ENCODE peak calls at places on chromosomes 7 and 10, in four cellular contexts. P, A, D and W are unnamed samples.

GRCh38 chr7:115178831-115179230 is 256.9 kb downstream of the MDFIC start:
- DNase-seq in P (no peak), A (no peak), D (no peak), W (no peak)

GRCh38 chr7:36707922-36708321 is 16.4 kb downstream of the AOAH start:
- DNase-seq in P (peak), A (no peak), D (no peak), W (no peak)

GRCh38 chr10:5618042-5618441 is 48.4 kb downstream of the ASB13 start:
- DNase-seq in P (peak), A (no peak), D (no peak), W (no peak)

GRCh38 chr7:70047891-70048448 is 449.7 kb downstream of the AUTS2 start:
- DNase-seq in P (no peak), A (no peak), D (no peak), W (no peak)

GRCh38 chr10:107616463-107617131 is 452.1 kb upstream of the SORCS1 start:
- DNase-seq in P (peak), A (no peak), D (peak), W (no peak)

GRCh38 chr7:12199363-12199762 is 11.7 kb upstream of the TMEM106B start:
- DNase-seq in P (peak), A (no peak), D (peak), W (peak)

GRCh38 chr10:60524541-60524940 is 134.9 kb upstream of the ANK3 start:
- DNase-seq in P (peak), A (no peak), D (no peak), W (no peak)

GRCh38 chr10:126905776-126906703 is 812 bp downstream of the DOCK1 start:
- DNase-seq in P (no peak), A (no peak), D (peak), W (no peak)

GRCh38 chr10:113326160-113327111 is 226.4 kb upstream of the HABP2 start:
- DNase-seq in P (peak), A (no peak), D (peak), W (no peak)

GRCh38 chr7:26646666-26647065 is 217.7 kb downstream of the SKAP2 start:
- DNase-seq in P (no peak), A (no peak), D (no peak), W (no peak)

GRCh38 chr10:110864662-110865140 is 7.0 kb upstream of the PDCD4 start:
- DNase-seq in P (no peak), A (no peak), D (no peak), W (no peak)

GRCh38 chr10:100743626-100744135 is 1.7 kb upstream of the PAX2 start:
- DNase-seq in P (peak), A (no peak), D (peak), W (peak)

GRCh38 chr7:106018566-106019338 is 55.7 kb downstream of the CDHR3 start:
- DNase-seq in P (no peak), A (no peak), D (no peak), W (no peak)

GRCh38 chr10:6069101-6069931 is 7.1 kb upstream of the IL2RA start:
- DNase-seq in P (no peak), A (no peak), D (no peak), W (no peak)

GRCh38 chr7:139860090-139860773 is 31.2 kb downstream of the TBXAS1 start:
- DNase-seq in P (no peak), A (no peak), D (no peak), W (no peak)

GRCh38 chr7:7491044-7491443 is 44.6 kb downstream of the COL28A1 start:
- DNase-seq in P (no peak), A (no peak), D (no peak), W (no peak)

GRCh38 chr10:122086416-122087240 is 97.7 kb downstream of the TACC2 start:
- DNase-seq in P (no peak), A (no peak), D (no peak), W (no peak)

GRCh38 chr7:99141334-99141733 is 2.6 kb downstream of the SMURF1 start:
- DNase-seq in P (no peak), A (no peak), D (no peak), W (no peak)

GRCh38 chr7:27196287-27196739 is 3.6 kb downstream of the HOXA13 start:
- DNase-seq in P (peak), A (peak), D (no peak), W (peak)

GRCh38 chr7:117661312-117661711 is 181.5 kb downstream of the CFTR start:
- DNase-seq in P (no peak), A (no peak), D (no peak), W (no peak)

GRCh38 chr10:1939016-1939415 is 201.7 kb upstream of the ADARB2 start:
- DNase-seq in P (no peak), A (peak), D (no peak), W (no peak)

GRCh38 chr10:55627526-55628170 is 733.4 kb downstream of the ZWINT start:
- DNase-seq in P (no peak), A (no peak), D (no peak), W (no peak)

GRCh38 chr10:122435212-122435827 is 19.1 kb upstream of the ARMS2 start:
- DNase-seq in P (peak), A (no peak), D (peak), W (peak)

GRCh38 chr10:129203819-129204218 is 263.2 kb upstream of the MGMT start:
- DNase-seq in P (no peak), A (no peak), D (no peak), W (no peak)

GRCh38 chr10:21499910-21500577 is 25.4 kb downstream of the SKIDA1 start:
- DNase-seq in P (no peak), A (no peak), D (no peak), W (no peak)

GRCh38 chr7:97844036-97844435 is 28.2 kb downstream of the ASNS start:
- DNase-seq in P (no peak), A (no peak), D (peak), W (no peak)

GRCh38 chr10:24961582-24961981 is 9.2 kb upstream of the PRTFDC1 start:
- DNase-seq in P (no peak), A (no peak), D (no peak), W (no peak)

GRCh38 chr10:48523212-48523819 is 81.6 kb downstream of the ARHGAP22 start:
- DNase-seq in P (peak), A (no peak), D (peak), W (no peak)

GRCh38 chr10:47383254-47384147 is 592 bp downstream of the ZNF488 start:
- DNase-seq in P (peak), A (no peak), D (peak), W (no peak)

GRCh38 chr7:51317582-51317910 is 937 bp upstream of the COBL start:
- DNase-seq in P (no peak), A (no peak), D (no peak), W (no peak)

GRCh38 chr10:48491422-48492139 is 113.3 kb downstream of the ARHGAP22 start:
- DNase-seq in P (no peak), A (no peak), D (no peak), W (no peak)

GRCh38 chr7:6651866-6652445 is 14.8 kb downstream of the ZNF316 start:
- DNase-seq in P (no peak), A (no peak), D (no peak), W (no peak)

GRCh38 chr10:792792-793100 is 103.3 kb upstream of the DIP2C start:
- DNase-seq in P (no peak), A (no peak), D (no peak), W (no peak)